ENCODE peak calls at places on chromosomes 5 and 9, in eight cellular contexts. V is mammary epithelial cell, Z is Panc1, P is activated B cell treated with CpG ODN at 0.5 μM for 24 hours, Q is astrocyte of the cerebellum, D is GM12865, O is fibroblast of the aortic adventitia, U is GM13977. K is an unnamed sample.

GRCh38 chr5:76363385-76364261 is 39.5 kb upstream of the IQGAP2 start:
- DNase-seq in U (no peak), Q (no peak), D (no peak), P (no peak), Z (no peak), V (no peak), O (no peak), K (no peak)

GRCh38 chr5:10936081-10936480 is 175.0 kb upstream of the DAP start:
- DNase-seq in O (no peak), P (no peak), D (no peak), Q (no peak), V (no peak), U (no peak), Z (no peak), K (no peak)

GRCh38 chr5:7586499-7586898 is 190.6 kb downstream of the ADCY2 start:
- DNase-seq in Q (no peak), V (no peak), O (no peak), Z (no peak), U (no peak), P (no peak), D (no peak), K (no peak)

GRCh38 chr5:73938938-73939320 is 312.9 kb downstream of the ARHGEF28 start:
- DNase-seq in Q (no peak), Z (no peak), O (no peak), U (no peak), D (no peak), V (no peak), P (no peak), K (no peak)

GRCh38 chr9:3261484-3261883 is 264.3 kb downstream of the RFX3 start:
- DNase-seq in U (no peak), P (no peak), D (no peak), Z (no peak), V (no peak), Q (no peak), O (no peak), K (no peak)

GRCh38 chr9:129550199-129550839 is 70.6 kb downstream of the C9orf50 start:
- DNase-seq in Z (no peak), P (no peak), O (peak; percentile 78), U (peak; percentile 23), V (peak; percentile 39), D (no peak), Q (peak; percentile 58), K (peak; percentile 83)

GRCh38 chr5:143235423-143235822 is 168.1 kb downstream of the NR3C1 start:
- DNase-seq in U (no peak), Z (no peak), D (no peak), Q (no peak), P (no peak), V (peak; percentile 99), O (peak; percentile 87), K (peak; percentile 95)

GRCh38 chr5:39355324-39355723 is 9.0 kb downstream of the C9 start:
- DNase-seq in U (no peak), P (no peak), V (peak; percentile 43), D (no peak), Q (no peak), O (no peak), Z (no peak), K (no peak)

GRCh38 chr5:117486879-117487391 is 912.3 kb upstream of the SEMA6A start:
- DNase-seq in U (no peak), P (no peak), D (no peak), Q (no peak), Z (no peak), O (no peak), V (no peak), K (no peak)

GRCh38 chr5:51465165-51465564 is 81.9 kb downstream of the ISL1 start:
- DNase-seq in P (no peak), Q (peak; percentile 2), D (no peak), O (no peak), U (no peak), V (no peak), Z (no peak), K (no peak)

GRCh38 chr9:14687042-14687719 is 6.1 kb downstream of the ZDHHC21 start:
- DNase-seq in P (no peak), O (peak; percentile 82), D (no peak), U (no peak), V (peak; percentile 58), Q (peak; percentile 53), Z (no peak), K (peak; percentile 65)

GRCh38 chr5:141369994-141370848 is at the start of gene PCDHGB3:
- DNase-seq in U (peak; percentile 84), D (peak; percentile 83), Z (no peak), O (peak; percentile 76), Q (no peak), V (peak; percentile 12), P (no peak), K (peak; percentile 73)

GRCh38 chr5:54528633-54529032 is 11.1 kb downstream of the SNX18 start:
- DNase-seq in Q (no peak), U (no peak), V (no peak), Z (no peak), O (no peak), P (no peak), D (no peak), K (no peak)

GRCh38 chr9:96620832-96621269 is 1.2 kb upstream of the CDC14B start:
- DNase-seq in U (no peak), P (no peak), O (no peak), V (no peak), Q (no peak), D (no peak), Z (no peak), K (no peak)
- TF ChIP-seq CTCF in U (no peak), P (no peak), O (no peak), V (no peak), Q (peak; percentile 19), D (no peak), Z (no peak), K (no peak)

GRCh38 chr5:136506131-136506530 is 140.8 kb upstream of the TRPC7 start:
- DNase-seq in P (no peak), D (no peak), U (no peak), O (no peak), V (no peak), Z (no peak), Q (no peak), K (no peak)

DNA sequence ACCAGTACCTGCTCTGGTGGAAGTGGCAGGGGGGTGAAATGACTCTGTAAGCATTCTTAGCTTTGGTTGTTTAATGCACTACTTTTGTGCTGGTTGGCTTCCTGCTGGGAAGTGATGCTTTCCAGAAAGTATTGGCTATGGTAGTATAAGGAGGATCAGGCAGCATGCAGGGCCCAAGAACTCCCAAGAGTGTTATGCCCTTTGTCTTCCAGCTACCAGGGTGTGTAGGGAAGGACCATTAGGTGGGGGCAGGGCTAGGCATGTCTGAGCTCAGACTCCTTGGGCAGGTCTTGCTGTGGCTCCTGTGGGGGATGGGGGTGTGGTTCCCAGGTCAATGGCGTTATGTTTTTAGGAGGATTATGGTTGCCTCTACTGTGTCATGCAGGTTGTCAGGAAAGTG is 135.8 kb upstream of the TRPC7 start:
- DNase-seq in V (no peak), P (no peak), U (no peak), D (no peak), Z (no peak), O (no peak), Q (no peak), K (no peak)
- TF ChIP-seq CTCF in V (no peak), P (no peak), U (no peak), D (no peak), Z (no peak), O (no peak), Q (no peak), K (no peak)

GRCh38 chr5:96050273-96050880 is 88.7 kb upstream of the ELL2 start:
- DNase-seq in O (no peak), V (no peak), Z (no peak), P (no peak), Q (no peak), U (no peak), D (no peak), K (no peak)

GRCh38 chr5:96049398-96050272 is 88.0 kb upstream of the ELL2 start:
- DNase-seq in Q (no peak), O (peak; percentile 82), D (no peak), Z (no peak), V (peak; percentile 71), U (no peak), P (no peak), K (peak; percentile 83)

GRCh38 chr5:96043471-96043870 is 81.8 kb upstream of the ELL2 start:
- DNase-seq in Z (no peak), V (no peak), P (no peak), D (no peak), O (no peak), U (no peak), Q (no peak), K (no peak)

GRCh38 chr5:96048763-96049162 is 87.1 kb upstream of the ELL2 start:
- DNase-seq in P (no peak), O (no peak), V (no peak), U (no peak), Z (no peak), D (no peak), Q (no peak), K (no peak)

DNA sequence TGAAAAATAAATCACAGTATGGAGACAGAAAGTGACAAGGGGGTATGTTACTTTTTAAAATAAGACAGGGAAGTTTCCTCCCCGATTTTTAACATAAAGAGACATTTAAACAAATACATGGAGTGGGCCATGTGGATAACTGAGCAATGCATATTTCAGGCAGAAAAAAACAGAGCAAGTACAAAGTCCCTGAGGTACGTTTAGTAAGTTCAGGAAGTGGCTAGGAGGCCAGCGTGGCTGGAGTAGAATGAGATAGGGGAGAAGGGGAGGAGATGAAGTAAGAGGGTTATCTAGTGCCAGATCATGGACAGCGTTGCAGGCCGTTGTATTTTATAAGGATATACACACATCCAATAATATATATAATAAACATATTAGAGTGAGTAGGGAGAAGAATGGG is 84.2 kb upstream of the ELL2 start:
- DNase-seq in D (no peak), Z (no peak), P (no peak), Q (no peak), U (no peak), V (no peak), O (no peak), K (no peak)
- TF ChIP-seq CTCF in D (no peak), Z (no peak), P (no peak), Q (no peak), U (no peak), V (no peak), O (no peak), K (no peak)

GRCh38 chr5:166379515-166379914 is 1911.9 kb upstream of the WWC1 start:
- DNase-seq in V (no peak), Z (no peak), P (no peak), D (no peak), O (no peak), Q (no peak), U (no peak), K (no peak)

GRCh38 chr5:166373817-166374216 is 1917.6 kb upstream of the WWC1 start:
- DNase-seq in Z (no peak), U (no peak), V (no peak), Q (no peak), O (no peak), P (no peak), D (no peak), K (no peak)

GRCh38 chr5:166382031-166382430 is 1909.4 kb upstream of the WWC1 start:
- DNase-seq in Z (no peak), P (no peak), O (no peak), Q (no peak), D (no peak), U (no peak), V (no peak), K (no peak)

DNA sequence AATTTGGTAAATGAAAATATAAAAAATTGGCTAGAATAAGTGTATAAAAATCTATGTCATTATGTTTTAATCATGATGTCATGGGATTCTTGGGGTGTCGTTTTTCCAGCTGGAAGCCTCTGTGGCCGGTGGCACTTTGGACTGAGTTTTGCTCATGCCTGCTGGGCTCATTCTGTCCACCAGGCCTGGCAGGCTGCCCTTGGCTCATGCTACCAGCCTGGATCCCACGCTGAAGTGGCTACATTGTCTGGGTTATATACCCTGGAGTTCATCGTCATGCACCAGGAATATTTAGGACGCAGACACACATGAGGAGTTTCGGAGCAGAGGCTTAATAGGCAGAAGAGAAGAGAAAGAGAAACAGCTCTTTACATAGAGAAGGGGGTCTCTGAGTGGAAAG is 1913.7 kb upstream of the WWC1 start:
- DNase-seq in Q (no peak), P (no peak), V (no peak), Z (no peak), U (no peak), D (no peak), O (no peak), K (no peak)
- TF ChIP-seq CTCF in Q (peak; percentile 17), P (no peak), V (no peak), Z (no peak), U (no peak), D (no peak), O (no peak), K (no peak)

K was measured in AG10803.